ENCODE peak calls at places on chromosomes 4 and X, in eight cellular contexts. X is retinal pigment epithelial cell; W is A549; E is substantia nigra; F is heart left ventricle; G is activated CD8-positive, alpha-beta memory T cell treated with anti-CD3 and anti-CD28 coated beads for 48 hours; V is effector CD4-positive, alpha-beta T cell; B is stimulated activated CD4-positive, alpha-beta T cell treated with anti-CD3 and anti-CD28 coated beads, Interleukin-12 subunit alpha, Interleukin-12 subunit beta, amount 100 ng/mL, for 4 hours. U is an unnamed sample.

GRCh38 chr4:108644237-108644636 is 6.2 kb upstream of the OSTC start:
- DNase-seq in F (no peak), B (no peak), V (no peak), W (no peak), G (no peak), E (no peak), X (peak), U (no peak)

GRCh38 chr4:107183155-107183774 is 147.2 kb upstream of the DKK2 start:
- DNase-seq in G (no peak), E (peak), B (no peak), X (peak), F (no peak), V (no peak), W (peak), U (peak)

GRCh38 chr4:26859762-26860156 is 882 bp upstream of the STIM2 start:
- DNase-seq in V (no peak), W (no peak), B (no peak), G (no peak), X (no peak), E (no peak), F (no peak), U (no peak)

GRCh38 chrX:136028383-136028984 is 43.2 kb downstream of the SLC9A6 start:
- DNase-seq in V (no peak), B (no peak), W (peak), E (no peak), X (peak), G (no peak), F (no peak), U (peak)

GRCh38 chrX:108090474-108091265 is 672 bp downstream of the PSMD10 start:
- DNase-seq in G (no peak), W (peak), B (no peak), V (no peak), F (no peak), E (no peak), X (no peak), U (no peak)

GRCh38 chr4:46254788-46255187 is 130.9 kb upstream of the GABRG1 start:
- DNase-seq in B (no peak), X (no peak), G (no peak), W (no peak), F (no peak), E (no peak), V (no peak), U (no peak)

GRCh38 chr4:151810476-151810875 is 49.7 kb upstream of the GATB start:
- DNase-seq in B (no peak), F (no peak), G (no peak), V (no peak), W (no peak), E (no peak), X (no peak), U (no peak)

GRCh38 chrX:45818913-45819312 is 618.2 kb upstream of the DIPK2B start:
- DNase-seq in W (no peak), V (no peak), F (no peak), B (no peak), X (no peak), G (no peak), E (no peak), U (no peak)